ENCODE peak calls at places on chromosomes 16 and 17, in ten cellular contexts. One of them, this sample, is unnamed.

GRCh38 chr16:30963925-30964511 is 6.5 kb downstream of the SETD1A start:
- DNase-seq in tibial artery: no peak
- DNase-seq in hypothalamus: no peak
- DNase-seq in COR-L47: no peak
- DNase-seq in T47D: no peak
- DNase-seq in posterior cingulate gyrus: no peak
- DNase-seq in mucosa of gallbladder: no peak
- DNase-seq in activated gamma-delta T cell treated with anti-CD3 and anti-CD28 coated beads, Interleukin-2, amount 50 U/mL, for 16 hours: no peak
- DNase-seq in GM03348: no peak
- DNase-seq in pancreas: no peak
- DNase-seq in this sample: no peak

GRCh38 chr16:67179421-67180080 is 4.2 kb downstream of the MATCAP1 start:
- DNase-seq in tibial artery: no peak
- DNase-seq in hypothalamus: no peak
- DNase-seq in COR-L47: no peak
- DNase-seq in T47D: no peak
- DNase-seq in posterior cingulate gyrus: no peak
- DNase-seq in mucosa of gallbladder: no peak
- DNase-seq in activated gamma-delta T cell treated with anti-CD3 and anti-CD28 coated beads, Interleukin-2, amount 50 U/mL, for 16 hours: no peak
- DNase-seq in GM03348: no peak
- DNase-seq in pancreas: no peak
- DNase-seq in this sample: no peak

GRCh38 chr16:67666032-67666537 is 465 bp downstream of the ENKD1 start:
- DNase-seq in tibial artery: peak
- DNase-seq in hypothalamus: no peak
- DNase-seq in COR-L47: no peak
- DNase-seq in T47D: no peak
- DNase-seq in posterior cingulate gyrus: no peak
- DNase-seq in mucosa of gallbladder: no peak
- DNase-seq in activated gamma-delta T cell treated with anti-CD3 and anti-CD28 coated beads, Interleukin-2, amount 50 U/mL, for 16 hours: no peak
- DNase-seq in GM03348: peak
- DNase-seq in pancreas: peak
- DNase-seq in this sample: no peak

GRCh38 chr17:27647755-27648154 is 16.8 kb downstream of the LGALS9 start:
- DNase-seq in tibial artery: no peak
- DNase-seq in hypothalamus: no peak
- DNase-seq in COR-L47: no peak
- DNase-seq in T47D: no peak
- DNase-seq in posterior cingulate gyrus: no peak
- DNase-seq in mucosa of gallbladder: no peak
- DNase-seq in activated gamma-delta T cell treated with anti-CD3 and anti-CD28 coated beads, Interleukin-2, amount 50 U/mL, for 16 hours: no peak
- DNase-seq in GM03348: no peak
- DNase-seq in pancreas: no peak
- DNase-seq in this sample: no peak

GRCh38 chr17:16935241-16935663 is 36.7 kb downstream of the TNFRSF13B start:
- DNase-seq in tibial artery: peak
- DNase-seq in hypothalamus: no peak
- DNase-seq in COR-L47: no peak
- DNase-seq in T47D: no peak
- DNase-seq in posterior cingulate gyrus: no peak
- DNase-seq in mucosa of gallbladder: no peak
- DNase-seq in activated gamma-delta T cell treated with anti-CD3 and anti-CD28 coated beads, Interleukin-2, amount 50 U/mL, for 16 hours: no peak
- DNase-seq in GM03348: no peak
- DNase-seq in pancreas: peak
- DNase-seq in this sample: no peak

GRCh38 chr16:79843631-79844043 is 243.1 kb upstream of the MAF start:
- DNase-seq in tibial artery: no peak
- DNase-seq in hypothalamus: no peak
- DNase-seq in COR-L47: no peak
- DNase-seq in T47D: no peak
- DNase-seq in posterior cingulate gyrus: no peak
- DNase-seq in mucosa of gallbladder: no peak
- DNase-seq in activated gamma-delta T cell treated with anti-CD3 and anti-CD28 coated beads, Interleukin-2, amount 50 U/mL, for 16 hours: no peak
- DNase-seq in GM03348: no peak
- DNase-seq in pancreas: no peak
- DNase-seq in this sample: no peak

GRCh38 chr16:68179196-68179795 is 56.6 kb downstream of the ESRP2 start:
- DNase-seq in tibial artery: no peak
- DNase-seq in hypothalamus: no peak
- DNase-seq in COR-L47: no peak
- DNase-seq in T47D: no peak
- DNase-seq in posterior cingulate gyrus: no peak
- DNase-seq in mucosa of gallbladder: no peak
- DNase-seq in activated gamma-delta T cell treated with anti-CD3 and anti-CD28 coated beads, Interleukin-2, amount 50 U/mL, for 16 hours: no peak
- DNase-seq in GM03348: no peak
- DNase-seq in pancreas: no peak
- DNase-seq in this sample: no peak

GRCh38 chr17:76266244-76266938 is 1.2 kb downstream of the UBALD2 start:
- DNase-seq in tibial artery: no peak
- DNase-seq in hypothalamus: no peak
- DNase-seq in COR-L47: no peak
- DNase-seq in T47D: peak
- DNase-seq in posterior cingulate gyrus: no peak
- DNase-seq in mucosa of gallbladder: no peak
- DNase-seq in activated gamma-delta T cell treated with anti-CD3 and anti-CD28 coated beads, Interleukin-2, amount 50 U/mL, for 16 hours: no peak
- DNase-seq in GM03348: peak
- DNase-seq in pancreas: no peak
- DNase-seq in this sample: no peak

GRCh38 chr17:34117811-34118210 is 137.3 kb upstream of the CCL2 start:
- DNase-seq in tibial artery: no peak
- DNase-seq in hypothalamus: no peak
- DNase-seq in COR-L47: no peak
- DNase-seq in T47D: no peak
- DNase-seq in posterior cingulate gyrus: no peak
- DNase-seq in mucosa of gallbladder: no peak
- DNase-seq in activated gamma-delta T cell treated with anti-CD3 and anti-CD28 coated beads, Interleukin-2, amount 50 U/mL, for 16 hours: no peak
- DNase-seq in GM03348: no peak
- DNase-seq in pancreas: no peak
- DNase-seq in this sample: no peak

GRCh38 chr16:88382491-88383400 is at the start of gene ZNF469:
- DNase-seq in tibial artery: peak
- DNase-seq in hypothalamus: no peak
- DNase-seq in COR-L47: no peak
- DNase-seq in T47D: peak
- DNase-seq in posterior cingulate gyrus: no peak
- DNase-seq in mucosa of gallbladder: no peak
- DNase-seq in activated gamma-delta T cell treated with anti-CD3 and anti-CD28 coated beads, Interleukin-2, amount 50 U/mL, for 16 hours: no peak
- DNase-seq in GM03348: peak
- DNase-seq in pancreas: no peak
- DNase-seq in this sample: no peak

GRCh38 chr16:67277999-67278772 is 1.1 kb upstream of the PLEKHG4 start:
- DNase-seq in tibial artery: no peak
- DNase-seq in hypothalamus: no peak
- DNase-seq in COR-L47: no peak
- DNase-seq in T47D: peak
- DNase-seq in posterior cingulate gyrus: no peak
- DNase-seq in mucosa of gallbladder: no peak
- DNase-seq in activated gamma-delta T cell treated with anti-CD3 and anti-CD28 coated beads, Interleukin-2, amount 50 U/mL, for 16 hours: no peak
- DNase-seq in GM03348: peak
- DNase-seq in pancreas: no peak
- DNase-seq in this sample: no peak